ENCODE peak calls at places on chromosomes 12 and 14, in seven cellular contexts. T is HCT116, K is GM12878, Z is HepG2, Q is K562, A is SK-N-SH, E is H1. C is an unnamed sample.

GRCh38 chr14:75711134-75711795 is 50.2 kb downstream of the TTLL5 start:
- DNase-seq in K (no peak), T (peak), Z (peak), Q (peak), E (no peak), A (peak), C (peak)

GRCh38 chr14:74905595-74906142 is 17.4 kb downstream of the RPS6KL1 start:
- DNase-seq in Q (peak), E (no peak), Z (peak), T (peak), A (peak), K (no peak), C (peak)

GRCh38 chr12:92648242-92649031 is 54.4 kb upstream of the PLEKHG7 start:
- DNase-seq in Z (no peak), E (peak), T (no peak), K (no peak), A (no peak), Q (no peak), C (no peak)

GRCh38 chr14:49915085-49915484 is 22.2 kb downstream of the ARF6 start:
- DNase-seq in K (no peak), E (no peak), Q (no peak), T (no peak), A (no peak), Z (no peak), C (no peak)

GRCh38 chr12:104565606-104566243 is 109.0 kb downstream of the CHST11 start:
- DNase-seq in A (no peak), K (no peak), Q (no peak), T (no peak), E (no peak), Z (no peak), C (no peak)

GRCh38 chr12:116015525-116015924 is 262.0 kb downstream of the MED13L start:
- DNase-seq in A (peak), T (no peak), E (no peak), Z (peak), K (no peak), Q (peak), C (peak)

GRCh38 chr14:88518592-88519512 is 36.0 kb downstream of the PTPN21 start:
- DNase-seq in A (no peak), Q (no peak), T (no peak), K (no peak), Z (no peak), E (no peak), C (no peak)

GRCh38 chr14:61444215-61444768 is 122.9 kb downstream of the PRKCH start:
- DNase-seq in Z (no peak), T (no peak), A (no peak), Q (peak), K (no peak), E (no peak), C (no peak)

GRCh38 chr12:6471992-6472366 is 1.5 kb upstream of the VAMP1 start:
- DNase-seq in K (no peak), A (no peak), T (no peak), Z (no peak), Q (no peak), E (no peak), C (no peak)

GRCh38 chr14:45201908-45202307 is 51.1 kb downstream of the MIS18BP1 start:
- DNase-seq in K (no peak), A (peak), T (no peak), Q (peak), Z (peak), E (no peak), C (peak)

GRCh38 chr14:90499908-90500664 is 103.3 kb downstream of the CALM1 start:
- DNase-seq in E (no peak), K (no peak), A (peak), Z (no peak), Q (no peak), T (no peak), C (no peak)

GRCh38 chr12:98294426-98294825 is 221.0 kb upstream of the TMPO start:
- DNase-seq in A (no peak), E (no peak), K (no peak), Z (no peak), Q (no peak), T (no peak), C (no peak)

GRCh38 chr12:7091660-7092228 is 501 bp downstream of the C1R start:
- DNase-seq in Z (no peak), T (no peak), Q (no peak), E (no peak), A (no peak), K (no peak), C (no peak)

GRCh38 chr14:55482936-55483605 is 42.7 kb upstream of the TBPL2 start:
- DNase-seq in E (no peak), K (no peak), Q (no peak), T (no peak), Z (no peak), A (no peak), C (no peak)
- TF ChIP-seq JUND in E (no peak), K (no peak), Q (no peak), T (no peak), Z (no peak), A (no peak), C (no peak)

GRCh38 chr12:132291402-132292175 is 37.8 kb downstream of the GALNT9 start:
- DNase-seq in K (no peak), Q (no peak), Z (no peak), T (no peak), E (no peak), A (no peak), C (no peak)

GRCh38 chr12:132288516-132289188 is 40.7 kb downstream of the GALNT9 start:
- DNase-seq in Z (no peak), T (no peak), E (no peak), A (no peak), Q (no peak), K (no peak), C (no peak)

GRCh38 chr12:132290203-132290540 is 39.2 kb downstream of the GALNT9 start:
- DNase-seq in Z (no peak), T (no peak), Q (no peak), A (no peak), E (no peak), K (no peak), C (no peak)

GRCh38 chr12:132287391-132288238 is 41.8 kb downstream of the GALNT9 start:
- DNase-seq in A (no peak), T (no peak), Q (no peak), K (no peak), Z (no peak), E (no peak), C (no peak)

GRCh38 chr12:132289356-132290202 is 39.8 kb downstream of the GALNT9 start:
- DNase-seq in A (no peak), T (no peak), Q (no peak), Z (no peak), E (no peak), K (no peak), C (peak)
- TF ChIP-seq JUND in A (no peak), T (no peak), Q (no peak), Z (no peak), E (no peak), K (no peak), C (no peak)

GRCh38 chr12:69065804-69066203 is 132.8 kb upstream of the CPM start:
- DNase-seq in K (no peak), A (no peak), Q (no peak), Z (no peak), T (no peak), E (no peak), C (no peak)
- TF ChIP-seq JUND in K (no peak), A (no peak), Q (no peak), Z (no peak), T (no peak), E (no peak), C (no peak)

GRCh38 chr12:89709157-89709993 is 737 bp upstream of the ATP2B1 start:
- DNase-seq in E (peak), A (peak), T (peak), K (peak), Z (peak), Q (peak), C (peak)

GRCh38 chr12:89707992-89708792 is 446 bp downstream of the ATP2B1 start:
- DNase-seq in Z (no peak), E (no peak), K (no peak), A (peak), Q (peak), T (no peak), C (peak)

GRCh38 chr12:89708793-89709156 is at the start of gene ATP2B1:
- DNase-seq in Q (peak), Z (peak), E (no peak), A (peak), K (peak), T (peak), C (peak)

GRCh38 chr12:89710873-89711179 is 2.2 kb upstream of the ATP2B1 start:
- DNase-seq in K (no peak), A (no peak), T (no peak), Q (no peak), Z (no peak), E (no peak), C (no peak)

GRCh38 chr12:89709994-89710872 is 1.6 kb upstream of the ATP2B1 start:
- DNase-seq in T (no peak), Q (no peak), A (no peak), K (no peak), Z (no peak), E (no peak), C (peak)
- TF ChIP-seq JUND in T (no peak), Q (no peak), A (no peak), K (no peak), Z (no peak), E (no peak), C (no peak)

GRCh38 chr12:26939192-26939832 is 1.0 kb downstream of the FGFR1OP2 start:
- DNase-seq in T (no peak), Q (peak), K (peak), Z (no peak), E (no peak), A (no peak), C (peak)

GRCh38 chr12:26937443-26937862 is 328 bp downstream of the INTS13 start:
- DNase-seq in K (no peak), E (no peak), T (no peak), Z (no peak), A (no peak), Q (no peak), C (no peak)

GRCh38 chr12:26938660-26939185 is 453 bp downstream of the FGFR1OP2 start:
- DNase-seq in T (peak), E (no peak), K (no peak), Q (no peak), Z (peak), A (no peak), C (no peak)

GRCh38 chr12:26936559-26937442 is 980 bp downstream of the INTS13 start:
- DNase-seq in Z (no peak), Q (peak), T (no peak), A (no peak), K (no peak), E (no peak), C (no peak)

GRCh38 chr12:26937863-26938659 is at the start of the genes FGFR1OP2 and INTS13:
- DNase-seq in E (peak), K (peak), T (peak), A (peak), Z (peak), Q (peak), C (peak)
- TF ChIP-seq JUND in E (no peak), K (no peak), T (no peak), A (no peak), Z (no peak), Q (no peak), C (no peak)

DNA sequence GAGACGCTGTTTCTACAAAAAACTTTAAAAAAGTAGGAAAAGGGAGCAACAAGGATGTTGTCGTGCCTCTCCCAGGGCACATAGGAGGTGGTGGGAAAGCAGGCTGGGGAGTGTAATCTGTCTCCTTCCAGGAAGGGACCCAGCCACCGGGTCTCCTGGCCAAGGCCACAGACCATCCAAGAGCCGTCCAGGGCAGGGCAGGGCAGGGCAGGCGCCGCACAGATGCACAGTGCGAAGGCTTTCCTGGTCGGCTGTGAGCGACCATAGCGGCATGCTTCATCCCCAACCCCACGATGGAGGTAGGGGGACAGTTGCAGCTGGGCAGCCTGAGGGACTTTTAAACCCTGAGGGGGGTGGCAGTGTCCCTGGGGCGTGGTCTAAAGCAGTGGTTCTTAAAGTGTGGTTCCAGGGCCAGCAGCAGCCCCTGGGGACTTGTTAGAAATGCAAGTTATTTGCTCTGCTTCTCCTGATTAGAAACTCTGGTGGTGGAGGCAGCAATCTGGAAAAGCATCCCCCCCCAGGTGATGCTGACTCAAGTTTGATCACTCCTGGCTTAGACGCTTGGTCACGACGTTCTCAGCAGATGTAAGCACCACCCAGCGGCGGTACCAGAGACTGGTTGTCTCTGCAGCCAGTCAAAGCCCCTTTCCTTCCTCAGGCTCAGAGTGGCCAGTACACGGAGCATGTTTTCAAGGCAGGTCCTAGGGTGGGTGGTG is 197.4 kb upstream of the PRMT8 start:
- DNase-seq in T (no peak), Q (peak), E (no peak), Z (no peak), A (no peak), K (no peak), C (no peak)
- TF ChIP-seq JUND in T (no peak), Q (no peak), E (no peak), Z (no peak), A (no peak), K (no peak), C (no peak)

GRCh38 chr12:71865757-71866536 is 26.4 kb downstream of the TBC1D15 start:
- DNase-seq in E (no peak), K (no peak), A (no peak), T (no peak), Q (no peak), Z (no peak), C (no peak)
- TF ChIP-seq JUND in E (no peak), K (no peak), A (no peak), T (no peak), Q (no peak), Z (no peak), C (no peak)

DNA sequence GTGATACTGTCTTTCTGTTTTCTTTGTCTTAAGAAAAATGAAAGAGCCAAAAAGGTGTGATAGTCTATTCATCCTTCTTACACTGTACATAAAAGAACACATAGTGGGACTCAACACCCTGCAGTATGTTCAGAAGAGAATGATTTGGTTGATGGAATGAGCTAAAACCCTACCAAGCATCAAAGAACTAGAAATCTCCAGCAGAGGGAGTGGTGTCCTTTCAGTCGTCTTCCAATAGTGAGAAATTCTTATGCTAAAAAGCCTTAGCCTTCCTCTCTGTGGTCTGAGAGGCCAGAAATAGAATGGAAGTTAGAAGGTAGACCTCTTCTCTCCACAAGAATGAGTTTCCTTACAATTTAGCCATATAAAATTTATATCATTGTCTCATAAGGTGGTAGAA is 393.4 kb upstream of the SEL1L start:
- DNase-seq in K (no peak), Q (no peak), Z (no peak), A (no peak), E (no peak), T (no peak), C (peak)
- TF ChIP-seq JUND in K (no peak), Q (no peak), Z (no peak), A (no peak), E (no peak), T (no peak), C (no peak)